ENCODE peak calls at places on chromosomes 1 and 21, in ten cellular contexts. Y is T-helper 17 cell; F is hypothalamus; Z is activated gamma-delta T cell treated with anti-CD3 and anti-CD28 coated beads, Interleukin-2, amount 50 U/mL, for 16 hours; A is Peyer's patch; M is progenitor cell of endocrine pancreas; Q is IMR-90; G is HTR-8/SVneo; V is activated T-cell treated with anti-CD3 and anti-CD28 coated beads, Interleukin-2, amount 50 U/mL, for 72 hours; K is GM19239. W is an unnamed sample.

GRCh38 chr1:78712467-78712866 is 62.8 kb downstream of the IFI44 start:
- DNase-seq in Y (no peak), F (no peak), Z (no peak), A (no peak), M (no peak), Q (no peak), G (no peak), V (no peak), K (no peak), W (no peak)

GRCh38 chr1:223008808-223009207 is 134.2 kb downstream of the TLR5 start:
- DNase-seq in Y (no peak), F (no peak), Z (no peak), A (no peak), M (no peak), Q (no peak), G (no peak), V (no peak), K (no peak), W (no peak)

GRCh38 chr1:185674201-185674600 is 60.0 kb upstream of the HMCN1 start:
- DNase-seq in Y (no peak), F (no peak), Z (no peak), A (no peak), M (no peak), Q (no peak), G (no peak), V (no peak), K (no peak), W (no peak)

GRCh38 chr1:192607836-192608235 is 28.1 kb upstream of the RGS13 start:
- DNase-seq in Y (no peak), F (no peak), Z (no peak), A (no peak), M (no peak), Q (no peak), G (no peak), V (no peak), K (no peak), W (no peak)

GRCh38 chr1:53556657-53557227 is 97.5 kb downstream of the DMRTB1 start:
- DNase-seq in Y (no peak), F (no peak), Z (no peak), A (peak; percentile 21), M (no peak), Q (no peak), G (no peak), V (no peak), K (no peak), W (no peak)

GRCh38 chr1:41874350-41874749 is 44.4 kb downstream of the HIVEP3 start:
- DNase-seq in Y (no peak), F (no peak), Z (no peak), A (no peak), M (no peak), Q (no peak), G (no peak), V (no peak), K (no peak), W (no peak)

GRCh38 chr1:151828931-151829330 is 2.7 kb downstream of the RORC start:
- DNase-seq in Y (no peak), F (no peak), Z (no peak), A (no peak), M (no peak), Q (peak; percentile 11), G (peak; percentile 64), V (no peak), K (no peak), W (no peak)

GRCh38 chr1:10032287-10032589 is 520 bp upstream of the UBE4B start:
- DNase-seq in Y (no peak), F (no peak), Z (no peak), A (no peak), M (no peak), Q (no peak), G (no peak), V (no peak), K (no peak), W (no peak)

GRCh38 chr1:188904201-188904600 is 1573.5 kb downstream of the BRINP3 start:
- DNase-seq in Y (no peak), F (no peak), Z (no peak), A (no peak), M (no peak), Q (peak; percentile 25), G (no peak), V (no peak), K (no peak), W (no peak)

GRCh38 chr1:53086504-53087070 is 24.6 kb downstream of the PODN start:
- DNase-seq in Y (no peak), F (no peak), Z (no peak), A (no peak), M (no peak), Q (no peak), G (no peak), V (no peak), K (no peak), W (no peak)

GRCh38 chr1:19063122-19063521 is 106.6 kb upstream of the IFFO2 start:
- DNase-seq in Y (no peak), F (no peak), Z (no peak), A (no peak), M (no peak), Q (no peak), G (no peak), V (no peak), K (no peak), W (no peak)

GRCh38 chr21:36627242-36627641 is 71.7 kb upstream of the SIM2 start:
- DNase-seq in Y (no peak), F (no peak), Z (no peak), A (no peak), M (no peak), Q (peak; percentile 41), G (no peak), V (no peak), K (no peak), W (no peak)

GRCh38 chr1:201754353-201754752 is 74.6 kb upstream of the IPO9 start:
- DNase-seq in Y (no peak), F (no peak), Z (no peak), A (no peak), M (no peak), Q (peak; percentile 40), G (no peak), V (no peak), K (no peak), W (no peak)

GRCh38 chr1:85495556-85495955 is 30.6 kb upstream of the DDAH1 start:
- DNase-seq in Y (no peak), F (no peak), Z (no peak), A (peak; percentile 51), M (no peak), Q (peak; percentile 70), G (peak; percentile 63), V (no peak), K (no peak), W (no peak)

GRCh38 chr1:42973304-42973703 is 14.6 kb upstream of the SLC2A1 start:
- DNase-seq in Y (no peak), F (no peak), Z (no peak), A (peak; percentile 77), M (no peak), Q (no peak), G (no peak), V (no peak), K (no peak), W (no peak)

GRCh38 chr1:24503870-24504523 is 1.4 kb downstream of the RCAN3 start:
- DNase-seq in Y (no peak), F (no peak), Z (no peak), A (no peak), M (no peak), Q (no peak), G (no peak), V (no peak), K (no peak), W (no peak)

GRCh38 chr21:44962481-44962966 is 22.7 kb downstream of the SLX9 start:
- DNase-seq in Y (no peak), F (no peak), Z (no peak), A (no peak), M (no peak), Q (peak; percentile 100), G (peak; percentile 37), V (no peak), K (no peak), W (no peak)

GRCh38 chr1:202145325-202146140 is 996 bp upstream of the ARL8A start:
- DNase-seq in Y (no peak), F (no peak), Z (no peak), A (no peak), M (no peak), Q (no peak), G (no peak), V (peak; percentile 70), K (peak; percentile 43), W (no peak)

GRCh38 chr1:174775621-174776020 is 224.1 kb upstream of the CACYBP start:
- DNase-seq in Y (no peak), F (no peak), Z (no peak), A (no peak), M (no peak), Q (no peak), G (no peak), V (no peak), K (no peak), W (no peak)

GRCh38 chr1:173395762-173396161 is 81.4 kb upstream of the PRDX6 start:
- DNase-seq in Y (no peak), F (no peak), Z (no peak), A (no peak), M (no peak), Q (no peak), G (no peak), V (no peak), K (no peak), W (no peak)

GRCh38 chr1:201020040-201020591 is 3.4 kb downstream of the KIF21B start:
- DNase-seq in Y (no peak), F (no peak), Z (no peak), A (peak; percentile 78), M (no peak), Q (no peak), G (no peak), V (peak; percentile 54), K (no peak), W (no peak)

GRCh38 chr1:157566484-157567300 is 14.4 kb upstream of the FCRL5 start:
- DNase-seq in Y (no peak), F (no peak), Z (no peak), A (peak; percentile 61), M (no peak), Q (no peak), G (no peak), V (no peak), K (no peak), W (no peak)

GRCh38 chr1:86207323-86207722 is 50.8 kb upstream of the COL24A1 start:
- DNase-seq in Y (no peak), F (no peak), Z (no peak), A (no peak), M (no peak), Q (peak; percentile 90), G (no peak), V (no peak), K (no peak), W (no peak)